ENCODE peak calls at places on chromosomes 1 and 21, in four cellular contexts. O is stomach, T is HCT116, X is suprapubic skin. K is an unnamed sample. For H3K4me1, the result is how much of the 10 kb centered on the place peaks cover.

GRCh38 chr1:34164510-34165381 is at the start of gene CSMD2:
- DNase-seq in O (no peak), T (no peak), X (no peak), K (no peak)

GRCh38 chr1:10904396-10905358 is 107.8 kb upstream of the TARDBP start:
- DNase-seq in O (no peak), T (no peak), X (no peak), K (no peak)

GRCh38 chr1:215777370-215777925 is 210.3 kb downstream of the KCTD3 start:
- DNase-seq in O (no peak), T (no peak), X (no peak), K (no peak)

GRCh38 chr1:8460132-8460544 is 142.2 kb downstream of the SLC45A1 start:
- DNase-seq in O (no peak), T (no peak), X (no peak), K (no peak)

GRCh38 chr1:161261859-161262225 is 3.3 kb downstream of the PCP4L1 start:
- DNase-seq in O (no peak), T (no peak), X (no peak), K (no peak)

GRCh38 chr1:109935451-109935900 is 24.8 kb downstream of the CSF1 start:
- DNase-seq in O (peak), T (no peak), X (no peak), K (no peak)

GRCh38 chr1:34918609-34919561 is 10.6 kb downstream of the DLGAP3 start:
- DNase-seq in O (no peak), T (no peak), X (no peak), K (no peak)

GRCh38 chr1:226798427-226799411 is 59.6 kb upstream of the ITPKB start:
- DNase-seq in O (peak), T (no peak), X (no peak), K (no peak)

GRCh38 chr1:248881261-248881660 is 22.4 kb upstream of the ZNF692 start:
- DNase-seq in O (no peak), T (no peak), X (no peak), K (no peak)

GRCh38 chr1:33710989-33711388 is 152.9 kb upstream of the HMGB4 start:
- DNase-seq in O (no peak), T (no peak), X (no peak), K (peak)

GRCh38 chr21:35932232-35932911 is 128.0 kb downstream of the SETD4 start:
- DNase-seq in O (no peak), T (peak), X (no peak), K (peak)

GRCh38 chr21:46244602-46245001 is 16.0 kb upstream of the LSS start:
- DNase-seq in O (no peak), T (no peak), X (no peak), K (no peak)

GRCh38 chr1:41762777-41763176 is 155.9 kb downstream of the HIVEP3 start:
- DNase-seq in O (no peak), T (no peak), X (no peak), K (no peak)

GRCh38 chr1:231613419-231614349 is 12.9 kb upstream of the DISC1 start:
- DNase-seq in O (no peak), T (no peak), X (no peak), K (no peak)

GRCh38 chr1:119766374-119766794 is 2.3 kb downstream of the HMGCS2 start:
- DNase-seq in O (peak), T (no peak), X (no peak), K (peak)

GRCh38 chr1:206582537-206583460 is 29.5 kb downstream of the EIF2D start:
- DNase-seq in O (no peak), T (no peak), X (no peak), K (no peak)

GRCh38 chr1:18881642-18882431 is 20.5 kb downstream of the ALDH4A1 start:
- DNase-seq in O (no peak), T (no peak), X (no peak), K (no peak)

GRCh38 chr1:246350745-246351144 is 156.3 kb downstream of the SMYD3 start:
- DNase-seq in O (no peak), T (no peak), X (no peak), K (no peak)

GRCh38 chr1:173997796-173998195 is 24.4 kb downstream of the RC3H1 start:
- DNase-seq in O (no peak), T (no peak), X (no peak), K (no peak)

DNA sequence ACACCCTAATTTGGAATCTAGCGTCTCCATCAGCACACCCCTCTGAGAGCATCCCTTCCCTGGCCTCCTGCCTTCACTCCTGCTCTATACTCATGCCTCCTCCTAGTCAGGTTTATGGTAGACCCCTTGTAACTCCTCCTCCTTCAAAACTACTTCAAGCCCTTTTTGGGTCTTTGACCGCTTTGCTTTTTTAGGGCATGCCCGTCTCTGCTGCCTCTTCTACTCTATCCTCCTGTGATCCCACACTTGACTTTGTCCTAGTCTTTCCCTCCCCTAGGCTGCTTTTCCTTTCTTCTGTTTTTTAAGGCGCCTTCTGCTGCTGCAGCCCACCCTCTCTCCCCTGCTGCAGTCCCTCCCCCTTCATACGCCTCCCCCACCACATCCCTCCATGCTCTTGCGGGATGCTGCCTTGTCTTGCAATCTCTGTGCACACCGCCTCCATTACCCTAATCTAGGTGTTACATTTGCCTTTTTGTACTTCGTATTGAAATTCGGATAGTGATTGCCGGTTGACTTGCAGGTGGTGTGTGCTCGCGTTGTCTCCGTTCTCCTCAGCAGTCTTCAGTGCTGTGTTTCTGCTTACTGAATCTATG is 1.5 kb downstream of the SNX27 start:
- DNase-seq in O (no peak), T (no peak), X (no peak), K (no peak)
- H3K4me1 ChIP-seq in O (half or more), T (under half), X (half or more), K (under half)

DNA sequence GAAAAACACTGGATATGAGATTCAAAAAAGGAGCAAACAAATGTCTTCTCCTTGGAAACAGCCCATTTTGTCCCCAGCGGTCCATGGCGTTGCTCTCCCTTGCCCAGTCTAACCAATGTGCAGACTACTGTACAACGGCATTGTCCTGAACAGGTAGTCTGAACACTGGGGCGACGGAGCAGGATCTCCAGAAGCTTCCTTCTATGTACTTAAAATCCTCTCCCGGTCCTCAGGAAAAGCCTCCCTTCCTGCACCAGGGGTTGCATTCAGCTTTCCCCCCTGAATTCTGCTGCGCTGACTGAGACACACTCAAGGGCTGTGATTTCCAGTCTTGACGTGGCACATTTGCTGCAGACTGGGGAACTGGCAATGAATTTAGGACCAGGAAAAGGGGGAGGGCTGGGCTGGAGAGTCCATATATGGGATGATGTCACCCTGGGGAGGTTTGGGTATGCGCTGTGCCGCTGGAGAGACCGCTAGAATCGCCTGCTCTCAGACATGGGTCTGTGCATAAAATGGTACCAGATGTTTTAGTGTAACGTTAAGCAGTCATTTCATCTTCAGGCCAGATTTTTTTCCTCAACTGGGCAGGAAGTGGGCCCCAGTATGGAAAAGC is 275.9 kb upstream of the C1orf105 start:
- DNase-seq in O (peak), T (no peak), X (peak), K (peak)
- TF ChIP-seq POLR2AphosphoS5 in O (peak), T (no peak), X (peak), K (peak)

DNA sequence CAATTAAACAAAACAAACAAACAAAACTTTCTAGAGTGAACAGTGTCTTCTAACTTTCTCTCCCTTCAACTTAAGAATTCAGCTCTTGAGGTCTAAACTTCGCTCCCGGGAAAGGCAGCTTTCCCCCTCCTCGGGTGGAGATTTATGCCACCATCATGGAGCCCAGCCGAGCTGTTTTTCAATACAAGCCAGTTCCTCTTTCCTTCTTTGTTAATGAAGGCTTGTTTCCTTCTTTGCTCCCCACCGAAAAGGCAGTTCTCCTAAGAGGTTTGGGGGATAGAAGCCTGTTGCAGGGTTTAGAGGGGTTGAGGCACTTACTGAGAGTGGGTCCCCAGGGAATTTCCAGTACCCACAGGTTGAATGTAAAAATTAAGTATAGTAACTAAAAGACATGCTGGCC is 26.5 kb downstream of the OLIG1 start:
- DNase-seq in O (no peak), T (no peak), X (no peak), K (no peak)
- H3K27ac ChIP-seq in O (no peak), T (no peak), X (no peak), K (no peak)

GRCh38 chr1:15625224-15625917 is 8.1 kb downstream of the DDI2 start:
- DNase-seq in O (no peak), T (no peak), X (no peak), K (no peak)
- H3K4me1 ChIP-seq in O (half or more), T (under half), X (under half), K (under half)

K was measured in esophagus muscularis mucosa.